ENCODE peak calls at places on chromosomes 7 and 10, in six cellular contexts. N is NB4, Q is BE2C, Y is heart left ventricle, U is IMR-90, Z is fibroblast of mammary gland. X is an unnamed sample.

GRCh38 chr10:97687785-97688781 is 1.0 kb upstream of the AVPI1 start:
- DNase-seq in N (peak; percentile 50), Q (no peak), Y (no peak), U (peak; percentile 93), Z (peak; percentile 90), X (peak; percentile 58)

GRCh38 chr7:77180990-77181595 is 18.5 kb downstream of the FGL2 start:
- DNase-seq in N (no peak), Q (no peak), Y (no peak), U (no peak), Z (no peak), X (no peak)

GRCh38 chr10:60916025-60916424 is 28.0 kb downstream of the RHOBTB1 start:
- DNase-seq in N (no peak), Q (peak; percentile 12), Y (no peak), U (no peak), Z (no peak), X (no peak)

GRCh38 chr10:97179731-97180366 is 5.9 kb downstream of the SLIT1 start:
- DNase-seq in N (no peak), Q (peak; percentile 78), Y (no peak), U (no peak), Z (no peak), X (no peak)

GRCh38 chr7:77799078-77799964 is 748 bp downstream of the PHTF2 start:
- DNase-seq in N (peak; percentile 84), Q (peak; percentile 70), Y (peak; percentile 40), U (peak; percentile 35), Z (peak; percentile 30), X (peak; percentile 37)

GRCh38 chr10:131078131-131078881 is 233.2 kb downstream of the TCERG1L start:
- DNase-seq in N (no peak), Q (no peak), Y (no peak), U (no peak), Z (no peak), X (no peak)

GRCh38 chr7:2066251-2066919 is 166.4 kb downstream of the MAD1L1 start:
- DNase-seq in N (no peak), Q (peak; percentile 67), Y (no peak), U (no peak), Z (no peak), X (no peak)

GRCh38 chr7:139265673-139266072 is 34.6 kb downstream of the UBN2 start:
- DNase-seq in N (no peak), Q (no peak), Y (no peak), U (no peak), Z (no peak), X (no peak)

GRCh38 chr10:29699621-29700020 is 64.8 kb upstream of the SVIL start:
- DNase-seq in N (no peak), Q (no peak), Y (no peak), U (no peak), Z (no peak), X (no peak)

GRCh38 chr10:97589479-97589878 is at the start of gene C10orf62:
- DNase-seq in N (no peak), Q (no peak), Y (no peak), U (no peak), Z (no peak), X (no peak)

GRCh38 chr7:124762611-124763143 is 2.9 kb downstream of the GPR37 start:
- DNase-seq in N (no peak), Q (no peak), Y (no peak), U (peak; percentile 16), Z (no peak), X (no peak)

GRCh38 chr7:3264693-3265339 is 36.2 kb upstream of the SDK1 start:
- DNase-seq in N (no peak), Q (no peak), Y (no peak), U (no peak), Z (no peak), X (no peak)

GRCh38 chr10:20892796-20893195 is 4.3 kb downstream of the NEBL start:
- DNase-seq in N (no peak), Q (no peak), Y (no peak), U (no peak), Z (no peak), X (no peak)

GRCh38 chr10:59433720-59434428 is 71.5 kb upstream of the FAM13C start:
- DNase-seq in N (no peak), Q (no peak), Y (no peak), U (no peak), Z (peak; percentile 50), X (peak; percentile 20)

GRCh38 chr10:76618641-76619040 is 1019.0 kb downstream of the KCNMA1 start:
- DNase-seq in N (no peak), Q (no peak), Y (no peak), U (no peak), Z (no peak), X (no peak)

GRCh38 chr7:115037128-115037802 is 115.4 kb downstream of the MDFIC start:
- DNase-seq in N (no peak), Q (no peak), Y (no peak), U (no peak), Z (no peak), X (no peak)

GRCh38 chr7:156470399-156471320 is 169.9 kb upstream of the RNF32 start:
- DNase-seq in N (no peak), Q (no peak), Y (no peak), U (no peak), Z (no peak), X (no peak)

GRCh38 chr7:151167197-151167911 is at the start of gene GBX1:
- DNase-seq in N (no peak), Q (no peak), Y (no peak), U (no peak), Z (no peak), X (no peak)
- H3K4me3 ChIP-seq in N (no peak within 1 kb of the TSS), Q (peak within 1 kb of the TSS; percentile 30), Y (peak within 1 kb of the TSS; percentile 56), U (peak within 1 kb of the TSS; percentile 23), Z (no peak within 1 kb of the TSS), X (peak within 1 kb of the TSS; percentile 7)

GRCh38 chr10:119209736-119210355 is 2.5 kb downstream of the GRK5 start:
- DNase-seq in N (no peak), Q (no peak), Y (no peak), U (peak; percentile 37), Z (no peak), X (no peak)
- H3K4me3 ChIP-seq in N (no peak overlapping the region), Q (peak overlapping the region; percentile 81), Y (peak overlapping the region; percentile 76), U (peak overlapping the region; percentile 61), Z (no peak overlapping the region), X (no peak overlapping the region)

DNA sequence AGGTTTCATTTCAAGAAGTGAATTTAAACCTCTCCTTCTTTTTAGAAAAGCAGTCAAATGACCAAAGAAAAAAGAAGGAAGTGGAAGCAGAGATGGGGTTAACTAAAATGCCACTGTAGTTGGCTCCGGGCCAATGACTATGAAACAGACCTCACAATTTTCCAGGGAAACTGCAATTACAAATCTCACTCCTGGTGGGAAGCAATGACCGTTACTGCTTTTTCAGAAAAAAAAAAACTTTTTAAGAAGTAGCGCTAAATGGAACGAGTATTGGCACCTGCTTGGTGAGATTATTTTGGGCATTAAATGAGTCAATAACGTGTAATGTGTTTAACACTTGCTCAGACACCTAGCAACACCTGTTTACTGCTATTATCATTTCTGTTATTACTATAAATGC is 1.2 kb downstream of the SFRP4 start:
- DNase-seq in N (peak; percentile 68), Q (peak; percentile 20), Y (no peak), U (no peak), Z (no peak), X (no peak)
- H3K4me3 ChIP-seq in N (no peak overlapping the region), Q (no peak overlapping the region), Y (peak overlapping the region; percentile 63), U (no peak overlapping the region), Z (no peak overlapping the region), X (no peak overlapping the region)

GRCh38 chr10:326894-327635 is 191.8 kb downstream of the ZMYND11 start:
- DNase-seq in N (no peak), Q (no peak), Y (no peak), U (no peak), Z (no peak), X (no peak)
- H3K4me3 ChIP-seq in N (no peak overlapping the region), Q (no peak overlapping the region), Y (no peak overlapping the region), U (no peak overlapping the region), Z (no peak overlapping the region), X (no peak overlapping the region)

GRCh38 chr7:22549051-22549450 is 49.1 kb upstream of the STEAP1B start:
- DNase-seq in N (no peak), Q (no peak), Y (no peak), U (no peak), Z (no peak), X (peak; percentile 69)

GRCh38 chr7:22551768-22552513 is 52.0 kb upstream of the STEAP1B start:
- DNase-seq in N (no peak), Q (no peak), Y (no peak), U (no peak), Z (no peak), X (no peak)

GRCh38 chr7:22549667-22550513 is 49.9 kb upstream of the STEAP1B start:
- DNase-seq in N (no peak), Q (peak; percentile 61), Y (no peak), U (peak; percentile 7), Z (no peak), X (peak; percentile 55)

GRCh38 chr7:22548313-22548712 is 48.3 kb upstream of the STEAP1B start:
- DNase-seq in N (no peak), Q (no peak), Y (no peak), U (no peak), Z (no peak), X (no peak)

DNA sequence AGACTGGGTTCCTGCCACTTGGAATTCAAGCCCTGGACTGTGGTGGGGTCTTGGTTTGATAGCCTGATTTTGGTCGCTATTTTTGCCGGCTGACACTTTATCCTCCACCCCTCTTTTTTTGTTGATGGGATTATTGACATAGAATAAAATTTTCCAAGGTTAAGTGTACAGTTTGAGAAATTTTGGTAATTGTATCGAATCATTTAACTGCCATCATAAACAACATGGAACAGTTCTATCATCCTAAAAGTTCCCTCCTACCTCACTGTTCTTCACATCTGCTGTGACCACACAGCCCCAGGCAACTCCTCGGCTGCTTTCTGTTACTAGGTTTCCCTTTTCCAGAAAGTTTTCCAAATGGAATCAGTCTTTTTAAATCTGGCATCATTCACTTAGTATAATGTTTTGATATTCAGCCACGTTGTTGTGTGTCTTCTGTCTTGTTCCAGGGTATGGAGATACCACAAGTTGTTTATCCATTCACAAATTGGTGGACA is 50.6 kb upstream of the STEAP1B start:
- DNase-seq in N (no peak), Q (no peak), Y (no peak), U (no peak), Z (no peak), X (no peak)
- H3K4me3 ChIP-seq in N (no peak overlapping the region), Q (no peak overlapping the region), Y (peak overlapping the region; percentile 33), U (no peak overlapping the region), Z (no peak overlapping the region), X (no peak overlapping the region)

DNA sequence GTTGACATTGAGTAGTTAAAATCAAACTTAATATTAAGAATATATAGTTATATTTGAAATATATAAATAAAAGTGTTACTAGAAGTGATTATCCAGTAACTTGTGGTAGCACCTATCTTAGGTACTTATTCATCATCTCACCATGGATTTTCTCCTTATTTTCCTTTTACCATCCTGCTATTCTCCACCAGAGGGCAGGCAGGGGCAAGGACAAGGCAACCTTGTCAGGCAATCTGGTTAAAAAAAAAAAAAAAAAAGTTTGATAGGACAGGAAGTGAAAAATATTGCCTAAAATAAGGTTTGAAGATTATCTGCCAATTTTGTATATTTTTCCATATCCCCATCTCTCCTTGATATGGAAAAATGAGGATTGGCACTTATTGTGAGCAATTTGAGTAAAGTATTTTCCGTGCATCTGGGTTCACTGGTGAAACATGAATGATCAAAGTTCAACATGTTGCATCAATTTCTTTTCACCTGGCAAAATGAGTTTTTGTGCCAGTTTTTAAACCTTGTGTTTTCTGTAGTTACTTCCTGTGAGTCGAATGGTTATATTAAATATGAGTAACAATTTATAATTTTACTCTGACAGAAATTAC is 256.7 kb downstream of the AGMO start:
- DNase-seq in N (peak; percentile 50), Q (peak; percentile 61), Y (peak; percentile 43), U (peak; percentile 39), Z (peak; percentile 62), X (peak; percentile 68)
- H3K4me3 ChIP-seq in N (no peak overlapping the region), Q (no peak overlapping the region), Y (no peak overlapping the region), U (no peak overlapping the region), Z (no peak overlapping the region), X (no peak overlapping the region)